ENCODE peak calls at places on chromosomes 7 and 10, in seven cellular contexts. One of them, this sample, is unnamed.

GRCh38 chr10:74704629-74705360 is 121.6 kb upstream of the KAT6B start:
- DNase-seq in stimulated activated naive B cell treated with anti-CD40 and anti-IgM and Interleukin-4, amounts not matched to agents 10 μg/mL and 1 μg/mL and 100 μg/mL, for 72 hours: no peak
- DNase-seq in neural crest cell: no peak
- DNase-seq in mucosa of gallbladder: no peak
- DNase-seq in stimulated activated CD4-positive, alpha-beta T cell treated with anti-CD3 and anti-CD28 coated beads, TNF-alpha, amount 100 ng/mL, for 4 hours: no peak
- DNase-seq in activated T-cell treated with anti-CD3 and anti-CD28 coated beads for 1 hour: no peak
- DNase-seq in tibial nerve: no peak
- DNase-seq in this sample: no peak

GRCh38 chr7:157816086-157816485 is 479.3 kb downstream of the DNAJB6 start:
- DNase-seq in stimulated activated naive B cell treated with anti-CD40 and anti-IgM and Interleukin-4, amounts not matched to agents 10 μg/mL and 1 μg/mL and 100 μg/mL, for 72 hours: no peak
- DNase-seq in neural crest cell: no peak
- DNase-seq in mucosa of gallbladder: no peak
- DNase-seq in stimulated activated CD4-positive, alpha-beta T cell treated with anti-CD3 and anti-CD28 coated beads, TNF-alpha, amount 100 ng/mL, for 4 hours: no peak
- DNase-seq in activated T-cell treated with anti-CD3 and anti-CD28 coated beads for 1 hour: no peak
- DNase-seq in tibial nerve: no peak
- DNase-seq in this sample: no peak

GRCh38 chr7:36895112-36895511 is 170.8 kb upstream of the AOAH start:
- DNase-seq in stimulated activated naive B cell treated with anti-CD40 and anti-IgM and Interleukin-4, amounts not matched to agents 10 μg/mL and 1 μg/mL and 100 μg/mL, for 72 hours: no peak
- DNase-seq in neural crest cell: no peak
- DNase-seq in mucosa of gallbladder: no peak
- DNase-seq in stimulated activated CD4-positive, alpha-beta T cell treated with anti-CD3 and anti-CD28 coated beads, TNF-alpha, amount 100 ng/mL, for 4 hours: no peak
- DNase-seq in activated T-cell treated with anti-CD3 and anti-CD28 coated beads for 1 hour: no peak
- DNase-seq in tibial nerve: no peak
- DNase-seq in this sample: no peak

GRCh38 chr7:99728615-99729014 is 6.4 kb downstream of the CYP3A7 start:
- DNase-seq in stimulated activated naive B cell treated with anti-CD40 and anti-IgM and Interleukin-4, amounts not matched to agents 10 μg/mL and 1 μg/mL and 100 μg/mL, for 72 hours: no peak
- DNase-seq in neural crest cell: no peak
- DNase-seq in mucosa of gallbladder: no peak
- DNase-seq in stimulated activated CD4-positive, alpha-beta T cell treated with anti-CD3 and anti-CD28 coated beads, TNF-alpha, amount 100 ng/mL, for 4 hours: no peak
- DNase-seq in activated T-cell treated with anti-CD3 and anti-CD28 coated beads for 1 hour: no peak
- DNase-seq in tibial nerve: no peak
- DNase-seq in this sample: no peak

GRCh38 chr10:92238586-92239098 is 52.2 kb downstream of the CPEB3 start:
- DNase-seq in stimulated activated naive B cell treated with anti-CD40 and anti-IgM and Interleukin-4, amounts not matched to agents 10 μg/mL and 1 μg/mL and 100 μg/mL, for 72 hours: no peak
- DNase-seq in neural crest cell: no peak
- DNase-seq in mucosa of gallbladder: peak; percentile 16
- DNase-seq in stimulated activated CD4-positive, alpha-beta T cell treated with anti-CD3 and anti-CD28 coated beads, TNF-alpha, amount 100 ng/mL, for 4 hours: no peak
- DNase-seq in activated T-cell treated with anti-CD3 and anti-CD28 coated beads for 1 hour: no peak
- DNase-seq in tibial nerve: peak; percentile 38
- DNase-seq in this sample: peak; percentile 59

GRCh38 chr7:36153571-36154097 is 580 bp downstream of the EEPD1 start:
- DNase-seq in stimulated activated naive B cell treated with anti-CD40 and anti-IgM and Interleukin-4, amounts not matched to agents 10 μg/mL and 1 μg/mL and 100 μg/mL, for 72 hours: peak; percentile 22
- DNase-seq in neural crest cell: no peak
- DNase-seq in mucosa of gallbladder: peak; percentile 34
- DNase-seq in stimulated activated CD4-positive, alpha-beta T cell treated with anti-CD3 and anti-CD28 coated beads, TNF-alpha, amount 100 ng/mL, for 4 hours: peak; percentile 21
- DNase-seq in activated T-cell treated with anti-CD3 and anti-CD28 coated beads for 1 hour: peak; percentile 16
- DNase-seq in tibial nerve: no peak
- DNase-seq in this sample: peak; percentile 29

GRCh38 chr7:139909379-139910050 is 80.5 kb downstream of the TBXAS1 start:
- DNase-seq in stimulated activated naive B cell treated with anti-CD40 and anti-IgM and Interleukin-4, amounts not matched to agents 10 μg/mL and 1 μg/mL and 100 μg/mL, for 72 hours: no peak
- DNase-seq in neural crest cell: no peak
- DNase-seq in mucosa of gallbladder: no peak
- DNase-seq in stimulated activated CD4-positive, alpha-beta T cell treated with anti-CD3 and anti-CD28 coated beads, TNF-alpha, amount 100 ng/mL, for 4 hours: no peak
- DNase-seq in activated T-cell treated with anti-CD3 and anti-CD28 coated beads for 1 hour: no peak
- DNase-seq in tibial nerve: no peak
- DNase-seq in this sample: no peak

GRCh38 chr7:88429382-88429781 is 122.7 kb upstream of the STEAP4 start:
- DNase-seq in stimulated activated naive B cell treated with anti-CD40 and anti-IgM and Interleukin-4, amounts not matched to agents 10 μg/mL and 1 μg/mL and 100 μg/mL, for 72 hours: no peak
- DNase-seq in neural crest cell: no peak
- DNase-seq in mucosa of gallbladder: no peak
- DNase-seq in stimulated activated CD4-positive, alpha-beta T cell treated with anti-CD3 and anti-CD28 coated beads, TNF-alpha, amount 100 ng/mL, for 4 hours: no peak
- DNase-seq in activated T-cell treated with anti-CD3 and anti-CD28 coated beads for 1 hour: no peak
- DNase-seq in tibial nerve: no peak
- DNase-seq in this sample: no peak

GRCh38 chr10:114453576-114453975 is 49.3 kb upstream of the AFAP1L2 start:
- DNase-seq in stimulated activated naive B cell treated with anti-CD40 and anti-IgM and Interleukin-4, amounts not matched to agents 10 μg/mL and 1 μg/mL and 100 μg/mL, for 72 hours: no peak
- DNase-seq in neural crest cell: no peak
- DNase-seq in mucosa of gallbladder: no peak
- DNase-seq in stimulated activated CD4-positive, alpha-beta T cell treated with anti-CD3 and anti-CD28 coated beads, TNF-alpha, amount 100 ng/mL, for 4 hours: no peak
- DNase-seq in activated T-cell treated with anti-CD3 and anti-CD28 coated beads for 1 hour: no peak
- DNase-seq in tibial nerve: no peak
- DNase-seq in this sample: no peak

GRCh38 chr10:110260746-110261477 is 43.8 kb downstream of the SMNDC1 start:
- DNase-seq in stimulated activated naive B cell treated with anti-CD40 and anti-IgM and Interleukin-4, amounts not matched to agents 10 μg/mL and 1 μg/mL and 100 μg/mL, for 72 hours: no peak
- DNase-seq in neural crest cell: no peak
- DNase-seq in mucosa of gallbladder: no peak
- DNase-seq in stimulated activated CD4-positive, alpha-beta T cell treated with anti-CD3 and anti-CD28 coated beads, TNF-alpha, amount 100 ng/mL, for 4 hours: no peak
- DNase-seq in activated T-cell treated with anti-CD3 and anti-CD28 coated beads for 1 hour: no peak
- DNase-seq in tibial nerve: no peak
- DNase-seq in this sample: no peak

GRCh38 chr10:132255489-132256344 is 52.0 kb downstream of the STK32C start:
- DNase-seq in stimulated activated naive B cell treated with anti-CD40 and anti-IgM and Interleukin-4, amounts not matched to agents 10 μg/mL and 1 μg/mL and 100 μg/mL, for 72 hours: no peak
- DNase-seq in neural crest cell: no peak
- DNase-seq in mucosa of gallbladder: no peak
- DNase-seq in stimulated activated CD4-positive, alpha-beta T cell treated with anti-CD3 and anti-CD28 coated beads, TNF-alpha, amount 100 ng/mL, for 4 hours: no peak
- DNase-seq in activated T-cell treated with anti-CD3 and anti-CD28 coated beads for 1 hour: no peak
- DNase-seq in tibial nerve: no peak
- DNase-seq in this sample: no peak

GRCh38 chr7:150800576-150801241 is at the start of gene TMEM176A:
- DNase-seq in stimulated activated naive B cell treated with anti-CD40 and anti-IgM and Interleukin-4, amounts not matched to agents 10 μg/mL and 1 μg/mL and 100 μg/mL, for 72 hours: no peak
- DNase-seq in neural crest cell: no peak
- DNase-seq in mucosa of gallbladder: no peak
- DNase-seq in stimulated activated CD4-positive, alpha-beta T cell treated with anti-CD3 and anti-CD28 coated beads, TNF-alpha, amount 100 ng/mL, for 4 hours: no peak
- DNase-seq in activated T-cell treated with anti-CD3 and anti-CD28 coated beads for 1 hour: peak; percentile 6
- DNase-seq in tibial nerve: no peak
- DNase-seq in this sample: no peak

GRCh38 chr10:6782378-6782777 is 202.3 kb upstream of the PRKCQ start:
- DNase-seq in stimulated activated naive B cell treated with anti-CD40 and anti-IgM and Interleukin-4, amounts not matched to agents 10 μg/mL and 1 μg/mL and 100 μg/mL, for 72 hours: no peak
- DNase-seq in neural crest cell: no peak
- DNase-seq in mucosa of gallbladder: no peak
- DNase-seq in stimulated activated CD4-positive, alpha-beta T cell treated with anti-CD3 and anti-CD28 coated beads, TNF-alpha, amount 100 ng/mL, for 4 hours: no peak
- DNase-seq in activated T-cell treated with anti-CD3 and anti-CD28 coated beads for 1 hour: no peak
- DNase-seq in tibial nerve: no peak
- DNase-seq in this sample: no peak

GRCh38 chr7:132321387-132321786 is 254.9 kb downstream of the PLXNA4 start:
- DNase-seq in stimulated activated naive B cell treated with anti-CD40 and anti-IgM and Interleukin-4, amounts not matched to agents 10 μg/mL and 1 μg/mL and 100 μg/mL, for 72 hours: no peak
- DNase-seq in neural crest cell: peak; percentile 26
- DNase-seq in mucosa of gallbladder: no peak
- DNase-seq in stimulated activated CD4-positive, alpha-beta T cell treated with anti-CD3 and anti-CD28 coated beads, TNF-alpha, amount 100 ng/mL, for 4 hours: no peak
- DNase-seq in activated T-cell treated with anti-CD3 and anti-CD28 coated beads for 1 hour: no peak
- DNase-seq in tibial nerve: no peak
- DNase-seq in this sample: no peak

GRCh38 chr10:111999915-112000302 is 183.7 kb downstream of the GPAM start:
- DNase-seq in stimulated activated naive B cell treated with anti-CD40 and anti-IgM and Interleukin-4, amounts not matched to agents 10 μg/mL and 1 μg/mL and 100 μg/mL, for 72 hours: no peak
- DNase-seq in neural crest cell: no peak
- DNase-seq in mucosa of gallbladder: no peak
- DNase-seq in stimulated activated CD4-positive, alpha-beta T cell treated with anti-CD3 and anti-CD28 coated beads, TNF-alpha, amount 100 ng/mL, for 4 hours: no peak
- DNase-seq in activated T-cell treated with anti-CD3 and anti-CD28 coated beads for 1 hour: no peak
- DNase-seq in tibial nerve: no peak
- DNase-seq in this sample: no peak

GRCh38 chr7:35869810-35870209 is 69.0 kb downstream of the SEPTIN7 start:
- DNase-seq in stimulated activated naive B cell treated with anti-CD40 and anti-IgM and Interleukin-4, amounts not matched to agents 10 μg/mL and 1 μg/mL and 100 μg/mL, for 72 hours: no peak
- DNase-seq in neural crest cell: no peak
- DNase-seq in mucosa of gallbladder: no peak
- DNase-seq in stimulated activated CD4-positive, alpha-beta T cell treated with anti-CD3 and anti-CD28 coated beads, TNF-alpha, amount 100 ng/mL, for 4 hours: no peak
- DNase-seq in activated T-cell treated with anti-CD3 and anti-CD28 coated beads for 1 hour: no peak
- DNase-seq in tibial nerve: no peak
- DNase-seq in this sample: no peak

GRCh38 chr7:128705891-128706333 is 33.2 kb upstream of the CALU start:
- DNase-seq in stimulated activated naive B cell treated with anti-CD40 and anti-IgM and Interleukin-4, amounts not matched to agents 10 μg/mL and 1 μg/mL and 100 μg/mL, for 72 hours: no peak
- DNase-seq in neural crest cell: no peak
- DNase-seq in mucosa of gallbladder: no peak
- DNase-seq in stimulated activated CD4-positive, alpha-beta T cell treated with anti-CD3 and anti-CD28 coated beads, TNF-alpha, amount 100 ng/mL, for 4 hours: no peak
- DNase-seq in activated T-cell treated with anti-CD3 and anti-CD28 coated beads for 1 hour: no peak
- DNase-seq in tibial nerve: no peak
- DNase-seq in this sample: no peak

This sample was measured in uterus.